ENCODE peak calls at places on chromosomes 12 and 14, in five cellular contexts. G, T, U, Y and F are unnamed samples. For H3K27me3, the result is how much of the 10 kb centered on the place peaks cover.

GRCh38 chr14:73755434-73756014 is 41.3 kb upstream of the PNMA1 start:
- DNase-seq in G (peak), T (no peak), U (peak), Y (no peak), F (no peak)

GRCh38 chr14:93970967-93971634 is 5.3 kb downstream of the ASB2 start:
- DNase-seq in G (no peak), T (no peak), U (no peak), Y (no peak), F (no peak)

GRCh38 chr14:36655571-36655962 is 6.1 kb upstream of the PAX9 start:
- DNase-seq in G (no peak), T (no peak), U (no peak), Y (no peak), F (no peak)

GRCh38 chr12:3611853-3612703 is 121.1 kb downstream of the PRMT8 start:
- DNase-seq in G (no peak), T (no peak), U (no peak), Y (no peak), F (no peak)

GRCh38 chr12:9906888-9907287 is 25.3 kb downstream of the CLEC2A start:
- DNase-seq in G (no peak), T (no peak), U (no peak), Y (no peak), F (no peak)

GRCh38 chr14:58662759-58663158 is 25.0 kb downstream of the DACT1 start:
- DNase-seq in G (no peak), T (no peak), U (no peak), Y (no peak), F (no peak)

GRCh38 chr14:67432088-67432564 is 20.2 kb upstream of the PLEK2 start:
- DNase-seq in G (peak), T (no peak), U (no peak), Y (no peak), F (no peak)

GRCh38 chr12:103326190-103326589 is 169.6 kb downstream of the C12orf42 start:
- DNase-seq in G (no peak), T (no peak), U (no peak), Y (no peak), F (no peak)

GRCh38 chr12:26271024-26271423 is 75.7 kb downstream of the SSPN start:
- DNase-seq in G (no peak), T (no peak), U (no peak), Y (no peak), F (no peak)

GRCh38 chr14:99637624-99638023 is 7.3 kb upstream of the HHIPL1 start:
- DNase-seq in G (no peak), T (no peak), U (no peak), Y (no peak), F (no peak)

GRCh38 chr14:101200650-101201516 is 297.4 kb upstream of the RTL1 start:
- DNase-seq in G (peak), T (no peak), U (no peak), Y (no peak), F (no peak)

GRCh38 chr12:95396849-95397498 is 77.0 kb upstream of the METAP2 start:
- DNase-seq in G (no peak), T (no peak), U (no peak), Y (no peak), F (no peak)

GRCh38 chr14:90554341-90554740 is 157.5 kb downstream of the CALM1 start:
- DNase-seq in G (peak), T (no peak), U (no peak), Y (no peak), F (no peak)

GRCh38 chr12:108839011-108839889 is 18.1 kb downstream of the SSH1 start:
- DNase-seq in G (peak), T (no peak), U (no peak), Y (no peak), F (no peak)

GRCh38 chr12:34405286-34406227 is 383.3 kb downstream of the ALG10 start:
- DNase-seq in G (peak), T (peak), U (peak), Y (peak), F (no peak)

GRCh38 chr12:96198970-96199369 is 4.8 kb downstream of the ELK3 start:
- DNase-seq in G (no peak), T (no peak), U (no peak), Y (no peak), F (peak)

GRCh38 chr14:94716976-94717375 is 52.9 kb downstream of the GSC start:
- DNase-seq in G (no peak), T (no peak), U (no peak), Y (no peak), F (no peak)

GRCh38 chr12:122726056-122726558 is 4.5 kb downstream of the HCAR1 start:
- DNase-seq in G (no peak), T (no peak), U (peak), Y (no peak), F (no peak)

GRCh38 chr12:90331821-90332220 is 623.2 kb downstream of the CCER1 start:
- DNase-seq in G (no peak), T (no peak), U (no peak), Y (no peak), F (no peak)

GRCh38 chr12:10891937-10892336 is 7.9 kb upstream of the PRH1 start:
- DNase-seq in G (no peak), T (no peak), U (no peak), Y (no peak), F (no peak)

GRCh38 chr12:109004022-109004421 is 16.8 kb downstream of the SVOP start:
- DNase-seq in G (no peak), T (no peak), U (no peak), Y (no peak), F (no peak)

GRCh38 chr12:83027021-83027723 is 340.5 kb downstream of the TMTC2 start:
- DNase-seq in G (no peak), T (no peak), U (no peak), Y (no peak), F (no peak)

GRCh38 chr12:72289633-72290032 is 17.5 kb downstream of the TRHDE start:
- DNase-seq in G (no peak), T (no peak), U (no peak), Y (no peak), F (no peak)

GRCh38 chr12:121467638-121468403 is 67.9 kb downstream of the RNF34 start:
- DNase-seq in G (peak), T (peak), U (no peak), Y (peak), F (no peak)

GRCh38 chr12:110921262-110921661 is 883 bp upstream of the MYL2 start:
- DNase-seq in G (no peak), T (no peak), U (no peak), Y (no peak), F (no peak)

GRCh38 chr14:68638817-68639517 is 153.9 kb downstream of the ZFP36L1 start:
- DNase-seq in G (no peak), T (peak), U (no peak), Y (no peak), F (no peak)

GRCh38 chr12:81546811-81547210 is 212.3 kb downstream of the PPFIA2 start:
- DNase-seq in G (no peak), T (no peak), U (no peak), Y (no peak), F (no peak)

GRCh38 chr12:111303531-111303930 is 65.4 kb downstream of the PHETA1 start:
- DNase-seq in G (no peak), T (no peak), U (no peak), Y (no peak), F (no peak)

GRCh38 chr12:51851408-51852097 is 3.0 kb upstream of the FIGNL2 start:
- DNase-seq in G (no peak), T (no peak), U (no peak), Y (no peak), F (no peak)

GRCh38 chr14:34301107-34301734 is 160.8 kb downstream of the SPTSSA start:
- DNase-seq in G (no peak), T (peak), U (peak), Y (no peak), F (no peak)

GRCh38 chr14:99688629-99689028 is 4.5 kb downstream of the CYP46A1 start:
- DNase-seq in G (peak), T (no peak), U (no peak), Y (no peak), F (no peak)

GRCh38 chr12:131908082-131908715 is 13.8 kb downstream of the ULK1 start:
- DNase-seq in G (peak), T (no peak), U (no peak), Y (no peak), F (no peak)

GRCh38 chr12:65825573-65826512 is 1.6 kb downstream of the HMGA2 start:
- DNase-seq in G (peak), T (peak), U (peak), Y (peak), F (no peak)

GRCh38 chr14:32068708-32069107 is 8.4 kb upstream of the ARHGAP5 start:
- DNase-seq in G (no peak), T (no peak), U (no peak), Y (no peak), F (no peak)

GRCh38 chr12:130881046-130881445 is 9.2 kb downstream of the RAN start:
- DNase-seq in G (peak), T (no peak), U (no peak), Y (no peak), F (no peak)

GRCh38 chr14:58969951-58970751 is 218.3 kb upstream of the DAAM1 start:
- DNase-seq in G (no peak), T (peak), U (no peak), Y (no peak), F (no peak)

DNA sequence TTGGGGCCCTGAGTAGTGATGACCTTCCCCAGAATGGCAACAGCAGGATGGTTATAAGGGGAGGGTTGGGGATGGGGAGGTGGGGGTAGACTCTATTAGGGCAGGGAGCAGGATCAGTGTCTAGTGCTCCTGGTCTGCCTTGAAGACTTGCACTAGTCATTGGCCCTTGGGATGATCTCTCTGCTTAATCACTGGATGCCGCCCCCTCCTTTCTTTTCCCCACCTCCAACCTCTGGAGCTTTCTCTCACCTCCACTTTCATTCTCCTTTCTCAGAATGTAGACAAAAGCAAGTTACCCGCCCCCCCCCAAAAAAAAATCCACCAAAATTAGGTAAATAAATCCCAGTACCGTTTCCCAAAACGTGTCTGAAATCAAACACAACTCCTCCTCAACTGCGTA is 2.8 kb upstream of the KCNK10 start:
- DNase-seq in G (no peak), T (no peak), U (no peak), Y (no peak), F (no peak)
- H3K27ac ChIP-seq in G (no peak), T (no peak), U (no peak), Y (no peak), F (no peak)

DNA sequence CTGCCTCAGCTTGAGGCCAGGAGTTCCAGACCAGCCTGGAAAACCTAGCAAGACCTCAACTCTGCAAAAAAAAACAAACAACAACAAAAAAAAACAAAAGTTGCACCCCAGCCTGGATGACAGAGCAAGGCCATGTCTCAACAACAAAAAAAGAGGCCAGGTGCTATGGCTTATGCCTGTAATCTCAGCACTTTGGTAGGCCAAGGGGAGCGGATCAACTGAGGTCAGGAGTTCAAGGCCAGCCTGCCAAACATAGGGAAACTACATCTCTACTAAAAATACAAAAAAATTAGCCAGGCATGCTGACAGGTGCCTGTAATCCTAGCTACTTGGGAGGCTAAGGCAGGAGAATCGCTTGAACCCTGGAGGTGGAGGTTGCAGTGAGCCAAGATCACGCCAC is 6.5 kb upstream of the SLC2A14 start:
- DNase-seq in G (no peak), T (no peak), U (no peak), Y (no peak), F (no peak)
- H3K27me3 ChIP-seq in G (under half), T (under half), U (under half), Y (under half), F (under half)

GRCh38 chr14:37763266-37763665 is 167.8 kb downstream of the TTC6 start:
- DNase-seq in G (no peak), T (no peak), U (no peak), Y (no peak), F (no peak)
- TF ChIP-seq CTCF in G (no peak), T (no peak), U (no peak), Y (no peak), F (no peak)

GRCh38 chr12:104634044-104634443 is 177.3 kb downstream of the CHST11 start:
- DNase-seq in G (no peak), T (no peak), U (no peak), Y (no peak), F (no peak)
- H3K27ac ChIP-seq in G (no peak), T (no peak), U (no peak), Y (no peak), F (no peak)

DNA sequence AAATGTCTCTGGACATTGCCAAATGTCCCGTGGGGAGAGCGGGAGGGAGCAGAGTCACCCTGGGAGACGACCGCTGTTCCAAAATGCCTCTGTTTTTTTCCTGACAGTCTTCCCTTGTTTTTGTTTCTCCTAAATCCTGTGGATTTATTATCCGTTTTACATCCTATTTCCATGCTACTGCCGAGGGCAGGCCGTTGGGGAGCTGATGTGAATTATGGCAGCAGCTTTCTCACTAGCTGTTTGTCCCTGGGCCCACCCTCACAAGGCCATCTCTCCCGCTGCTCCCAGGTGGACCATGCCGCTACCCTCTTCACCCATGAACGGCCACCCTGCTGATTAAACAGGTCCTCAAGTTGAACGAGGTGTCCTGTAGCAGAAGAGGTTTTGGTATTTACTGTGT is 55.2 kb downstream of the FBXL14 start:
- DNase-seq in G (no peak), T (no peak), U (no peak), Y (no peak), F (no peak)
- H3K27me3 ChIP-seq in G (under half), T (under half), U (under half), Y (under half), F (under half)

GRCh38 chr12:125528300-125528699 is 463.1 kb downstream of the AACS start:
- DNase-seq in G (no peak), T (no peak), U (no peak), Y (no peak), F (no peak)

GRCh38 chr12:125538800-125539199 is 473.6 kb downstream of the AACS start:
- DNase-seq in G (no peak), T (no peak), U (no peak), Y (no peak), F (no peak)

GRCh38 chr12:125530876-125531275 is 465.6 kb downstream of the AACS start:
- DNase-seq in G (no peak), T (no peak), U (no peak), Y (no peak), F (no peak)

DNA sequence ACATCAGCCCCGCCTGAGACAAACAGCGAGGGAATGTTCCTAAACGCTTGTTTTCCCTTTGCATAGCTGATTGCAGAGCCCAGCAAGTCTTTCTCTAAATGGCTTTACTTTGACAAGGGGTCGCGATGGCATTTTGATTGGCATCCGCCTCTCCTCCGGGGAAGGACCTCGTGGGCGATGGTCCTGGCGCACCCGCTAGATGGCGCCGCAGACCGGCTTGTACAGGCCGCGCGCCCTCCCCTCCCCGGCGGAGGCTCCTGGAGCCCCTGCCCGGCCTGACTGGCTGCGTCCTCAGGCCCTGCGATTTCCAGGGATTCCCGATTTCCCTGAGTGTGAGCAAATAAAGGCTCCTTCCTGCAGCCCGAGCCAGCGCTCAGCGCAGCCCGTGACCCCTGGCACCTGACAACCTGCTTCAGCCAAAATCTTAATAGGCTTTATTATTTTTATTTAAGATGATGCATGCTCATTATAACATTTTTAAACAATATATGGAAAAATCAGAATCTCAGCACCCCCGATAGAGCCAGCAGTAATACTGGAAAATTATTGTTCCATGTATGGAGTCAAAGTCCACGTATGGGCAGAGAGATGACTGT is 468.3 kb downstream of the AACS start:
- DNase-seq in G (no peak), T (peak), U (peak), Y (no peak), F (no peak)
- TF ChIP-seq CTCF in G (no peak), T (peak), U (peak), Y (peak), F (no peak)

GRCh38 chr14:89357655-89358297 is 59.3 kb downstream of the FOXN3 start:
- DNase-seq in G (no peak), T (no peak), U (no peak), Y (no peak), F (no peak)

GRCh38 chr14:89356927-89357326 is 60.1 kb downstream of the FOXN3 start:
- DNase-seq in G (no peak), T (no peak), U (no peak), Y (no peak), F (no peak)

GRCh38 chr14:89360277-89360676 is 56.8 kb downstream of the FOXN3 start:
- DNase-seq in G (no peak), T (no peak), U (no peak), Y (no peak), F (no peak)

GRCh38 chr14:89356496-89356895 is 60.5 kb downstream of the FOXN3 start:
- DNase-seq in G (no peak), T (no peak), U (no peak), Y (no peak), F (no peak)

GRCh38 chr14:89359477-89360222 is 57.4 kb downstream of the FOXN3 start:
- DNase-seq in G (peak), T (no peak), U (no peak), Y (no peak), F (no peak)
- H3K27ac ChIP-seq in G (peak), T (no peak), U (no peak), Y (no peak), F (no peak)

GRCh38 chr14:20627337-20628032 is 14.0 kb downstream of the OR6S1 start:
- DNase-seq in G (no peak), T (no peak), U (no peak), Y (no peak), F (no peak)
- H3K27me3 ChIP-seq in G (under half), T (under half), U (under half), Y (under half), F (under half)

GRCh38 chr12:70849265-70849960 is 71.1 kb downstream of the PTPRR start:
- DNase-seq in G (no peak), T (no peak), U (no peak), Y (no peak), F (no peak)

GRCh38 chr12:70854871-70855578 is 65.5 kb downstream of the PTPRR start:
- DNase-seq in G (no peak), T (no peak), U (no peak), Y (no peak), F (no peak)

GRCh38 chr12:70852416-70853150 is 68.0 kb downstream of the PTPRR start:
- DNase-seq in G (no peak), T (no peak), U (no peak), Y (no peak), F (no peak)

GRCh38 chr12:70853326-70853725 is 67.2 kb downstream of the PTPRR start:
- DNase-seq in G (peak), T (no peak), U (no peak), Y (no peak), F (peak)

GRCh38 chr12:70854138-70854537 is 66.4 kb downstream of the PTPRR start:
- DNase-seq in G (no peak), T (no peak), U (no peak), Y (no peak), F (no peak)
- TF ChIP-seq CTCF in G (no peak), T (no peak), U (no peak), Y (no peak), F (no peak)

DNA sequence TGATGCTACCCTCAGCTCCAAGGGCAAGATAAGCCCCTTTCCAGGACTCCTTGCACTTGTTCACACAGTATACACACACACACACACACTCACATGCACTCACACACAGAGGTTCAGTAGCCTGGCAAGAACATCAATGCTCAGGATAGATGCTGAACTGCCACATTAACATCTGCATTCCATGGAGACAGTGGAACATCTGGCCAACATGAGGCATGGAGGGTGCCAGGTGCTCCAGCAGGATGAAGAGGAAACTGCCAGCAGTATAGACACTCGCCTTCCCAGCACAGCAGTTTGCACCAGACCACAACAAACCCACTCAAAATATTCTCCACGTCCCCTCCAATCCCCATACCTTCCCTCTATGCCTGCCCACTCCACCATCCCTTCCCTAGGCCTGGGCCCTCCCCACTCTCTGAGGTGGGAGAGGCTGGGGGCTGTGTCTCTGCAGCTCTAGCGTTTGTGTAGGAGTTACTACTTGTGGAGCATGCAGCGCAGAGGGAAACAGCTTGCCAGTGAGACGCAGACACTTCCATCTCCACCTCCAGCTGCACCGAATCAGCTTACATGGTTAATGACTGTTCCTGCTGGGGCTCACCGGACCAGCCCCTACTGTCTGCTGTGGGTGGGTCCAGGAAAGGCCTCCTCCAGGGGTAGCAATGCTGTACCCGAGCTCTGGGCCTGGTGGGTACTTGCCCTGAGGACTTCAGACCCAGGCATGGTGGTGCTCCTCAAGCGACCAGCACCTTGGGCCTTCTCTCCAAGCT is 18.7 kb upstream of the PLEKHG3 start:
- DNase-seq in G (no peak), T (no peak), U (no peak), Y (no peak), F (no peak)
- H3K27ac ChIP-seq in G (no peak), T (no peak), U (no peak), Y (no peak), F (no peak)